ENCODE peak calls at places on chromosome 20, in nine cellular contexts. One of them, this sample, is unnamed.

GRCh38 chr20:62025832-62026563 is 39.7 kb downstream of the TAF4 start:
- DNase-seq in breast epithelium: no peak
- DNase-seq in body of pancreas: peak
- DNase-seq in activated CD8-positive, alpha-beta T cell treated with anti-CD3 and anti-CD28 coated beads for 36 hours: peak
- DNase-seq in H1: no peak
- DNase-seq in HFFc6: peak
- DNase-seq in lung: no peak
- DNase-seq in astrocyte of the spinal cord: peak
- DNase-seq in cardiac fibroblast: peak
- DNase-seq in this sample: no peak

GRCh38 chr20:32539817-32540675 is 45.1 kb downstream of the NOL4L start:
- DNase-seq in H1: no peak
- DNase-seq in activated CD8-positive, alpha-beta T cell treated with anti-CD3 and anti-CD28 coated beads for 36 hours: peak
- DNase-seq in cardiac fibroblast: no peak
- DNase-seq in breast epithelium: no peak
- DNase-seq in HFFc6: no peak
- DNase-seq in lung: no peak
- DNase-seq in astrocyte of the spinal cord: no peak
- DNase-seq in body of pancreas: peak
- DNase-seq in this sample: no peak

GRCh38 chr20:8152183-8152582 is 20.1 kb downstream of the PLCB1 start:
- DNase-seq in breast epithelium: no peak
- DNase-seq in activated CD8-positive, alpha-beta T cell treated with anti-CD3 and anti-CD28 coated beads for 36 hours: no peak
- DNase-seq in HFFc6: peak
- DNase-seq in H1: no peak
- DNase-seq in lung: no peak
- DNase-seq in body of pancreas: no peak
- DNase-seq in astrocyte of the spinal cord: peak
- DNase-seq in cardiac fibroblast: peak
- DNase-seq in this sample: no peak

GRCh38 chr20:37155987-37156386 is 23.1 kb upstream of the RPN2 start:
- DNase-seq in astrocyte of the spinal cord: no peak
- DNase-seq in lung: no peak
- DNase-seq in H1: no peak
- DNase-seq in HFFc6: no peak
- DNase-seq in cardiac fibroblast: no peak
- DNase-seq in activated CD8-positive, alpha-beta T cell treated with anti-CD3 and anti-CD28 coated beads for 36 hours: no peak
- DNase-seq in breast epithelium: no peak
- DNase-seq in body of pancreas: no peak
- DNase-seq in this sample: no peak

GRCh38 chr20:54651252-54651651 is 175.9 kb downstream of the DOK5 start:
- DNase-seq in astrocyte of the spinal cord: no peak
- DNase-seq in breast epithelium: no peak
- DNase-seq in cardiac fibroblast: no peak
- DNase-seq in lung: no peak
- DNase-seq in body of pancreas: no peak
- DNase-seq in HFFc6: no peak
- DNase-seq in activated CD8-positive, alpha-beta T cell treated with anti-CD3 and anti-CD28 coated beads for 36 hours: no peak
- DNase-seq in H1: no peak
- DNase-seq in this sample: no peak

GRCh38 chr20:53783768-53784167 is 190.1 kb upstream of the ZNF217 start:
- DNase-seq in activated CD8-positive, alpha-beta T cell treated with anti-CD3 and anti-CD28 coated beads for 36 hours: no peak
- DNase-seq in cardiac fibroblast: no peak
- DNase-seq in lung: no peak
- DNase-seq in astrocyte of the spinal cord: no peak
- DNase-seq in body of pancreas: no peak
- DNase-seq in HFFc6: no peak
- DNase-seq in H1: no peak
- DNase-seq in breast epithelium: no peak
- DNase-seq in this sample: no peak

GRCh38 chr20:8652396-8652795 is 416.5 kb upstream of the PLCB4 start:
- DNase-seq in astrocyte of the spinal cord: no peak
- DNase-seq in activated CD8-positive, alpha-beta T cell treated with anti-CD3 and anti-CD28 coated beads for 36 hours: no peak
- DNase-seq in H1: no peak
- DNase-seq in body of pancreas: no peak
- DNase-seq in lung: no peak
- DNase-seq in cardiac fibroblast: no peak
- DNase-seq in HFFc6: no peak
- DNase-seq in breast epithelium: no peak
- DNase-seq in this sample: no peak

GRCh38 chr20:63568986-63569949 is 4.8 kb downstream of the HELZ2 start:
- DNase-seq in body of pancreas: no peak
- DNase-seq in HFFc6: no peak
- DNase-seq in activated CD8-positive, alpha-beta T cell treated with anti-CD3 and anti-CD28 coated beads for 36 hours: no peak
- DNase-seq in astrocyte of the spinal cord: no peak
- DNase-seq in breast epithelium: no peak
- DNase-seq in lung: no peak
- DNase-seq in cardiac fibroblast: no peak
- DNase-seq in H1: no peak
- DNase-seq in this sample: no peak

GRCh38 chr20:52972190-52972937 is at the start of gene TSHZ2:
- DNase-seq in activated CD8-positive, alpha-beta T cell treated with anti-CD3 and anti-CD28 coated beads for 36 hours: peak
- DNase-seq in body of pancreas: peak
- DNase-seq in lung: peak
- DNase-seq in breast epithelium: peak
- DNase-seq in HFFc6: no peak
- DNase-seq in astrocyte of the spinal cord: peak
- DNase-seq in H1: no peak
- DNase-seq in cardiac fibroblast: peak
- DNase-seq in this sample: no peak

GRCh38 chr20:32877507-32877906 is 18.8 kb downstream of the EFCAB8 start:
- DNase-seq in body of pancreas: no peak
- DNase-seq in lung: no peak
- DNase-seq in cardiac fibroblast: no peak
- DNase-seq in activated CD8-positive, alpha-beta T cell treated with anti-CD3 and anti-CD28 coated beads for 36 hours: no peak
- DNase-seq in H1: no peak
- DNase-seq in HFFc6: peak
- DNase-seq in breast epithelium: no peak
- DNase-seq in astrocyte of the spinal cord: peak
- DNase-seq in this sample: no peak

GRCh38 chr20:48738399-48739304 is 89.1 kb downstream of the PREX1 start:
- DNase-seq in activated CD8-positive, alpha-beta T cell treated with anti-CD3 and anti-CD28 coated beads for 36 hours: peak
- DNase-seq in astrocyte of the spinal cord: no peak
- DNase-seq in body of pancreas: no peak
- DNase-seq in H1: no peak
- DNase-seq in HFFc6: no peak
- DNase-seq in cardiac fibroblast: no peak
- DNase-seq in breast epithelium: no peak
- DNase-seq in lung: no peak
- DNase-seq in this sample: no peak

GRCh38 chr20:17841751-17842191 is 126.8 kb downstream of the SNX5 start:
- DNase-seq in astrocyte of the spinal cord: peak
- DNase-seq in body of pancreas: no peak
- DNase-seq in lung: no peak
- DNase-seq in HFFc6: no peak
- DNase-seq in activated CD8-positive, alpha-beta T cell treated with anti-CD3 and anti-CD28 coated beads for 36 hours: no peak
- DNase-seq in breast epithelium: no peak
- DNase-seq in cardiac fibroblast: peak
- DNase-seq in H1: no peak
- DNase-seq in this sample: no peak

GRCh38 chr20:37988555-37988954 is 44.7 kb downstream of the TTI1 start:
- DNase-seq in astrocyte of the spinal cord: peak
- DNase-seq in cardiac fibroblast: no peak
- DNase-seq in body of pancreas: no peak
- DNase-seq in breast epithelium: no peak
- DNase-seq in activated CD8-positive, alpha-beta T cell treated with anti-CD3 and anti-CD28 coated beads for 36 hours: no peak
- DNase-seq in H1: no peak
- DNase-seq in HFFc6: no peak
- DNase-seq in lung: no peak
- DNase-seq in this sample: no peak

GRCh38 chr20:12311102-12311865 is 393.6 kb downstream of the BTBD3 start:
- DNase-seq in astrocyte of the spinal cord: no peak
- DNase-seq in body of pancreas: no peak
- DNase-seq in cardiac fibroblast: no peak
- DNase-seq in HFFc6: no peak
- DNase-seq in H1: no peak
- DNase-seq in lung: no peak
- DNase-seq in activated CD8-positive, alpha-beta T cell treated with anti-CD3 and anti-CD28 coated beads for 36 hours: no peak
- DNase-seq in breast epithelium: no peak
- DNase-seq in this sample: peak

GRCh38 chr20:25750765-25751696 is 54.4 kb upstream of the ZNF337 start:
- DNase-seq in body of pancreas: peak
- DNase-seq in cardiac fibroblast: peak
- DNase-seq in lung: peak
- DNase-seq in activated CD8-positive, alpha-beta T cell treated with anti-CD3 and anti-CD28 coated beads for 36 hours: peak
- DNase-seq in breast epithelium: no peak
- DNase-seq in HFFc6: peak
- DNase-seq in astrocyte of the spinal cord: peak
- DNase-seq in H1: no peak
- DNase-seq in this sample: no peak

GRCh38 chr20:11881453-11881852 is 36.2 kb upstream of the BTBD3 start:
- DNase-seq in HFFc6: no peak
- DNase-seq in body of pancreas: no peak
- DNase-seq in breast epithelium: no peak
- DNase-seq in astrocyte of the spinal cord: no peak
- DNase-seq in lung: no peak
- DNase-seq in H1: no peak
- DNase-seq in activated CD8-positive, alpha-beta T cell treated with anti-CD3 and anti-CD28 coated beads for 36 hours: no peak
- DNase-seq in cardiac fibroblast: no peak
- DNase-seq in this sample: no peak

GRCh38 chr20:9955646-9956045 is 79.1 kb upstream of the ANKEF1 start:
- DNase-seq in H1: no peak
- DNase-seq in cardiac fibroblast: peak
- DNase-seq in body of pancreas: no peak
- DNase-seq in breast epithelium: no peak
- DNase-seq in lung: no peak
- DNase-seq in astrocyte of the spinal cord: no peak
- DNase-seq in HFFc6: no peak
- DNase-seq in activated CD8-positive, alpha-beta T cell treated with anti-CD3 and anti-CD28 coated beads for 36 hours: no peak
- DNase-seq in this sample: no peak

GRCh38 chr20:21099653-21100589 is 6.2 kb downstream of the LINC00237 start:
- DNase-seq in body of pancreas: no peak
- DNase-seq in lung: peak
- DNase-seq in HFFc6: no peak
- DNase-seq in astrocyte of the spinal cord: no peak
- DNase-seq in breast epithelium: no peak
- DNase-seq in H1: no peak
- DNase-seq in cardiac fibroblast: peak
- DNase-seq in activated CD8-positive, alpha-beta T cell treated with anti-CD3 and anti-CD28 coated beads for 36 hours: peak
- DNase-seq in this sample: no peak

GRCh38 chr20:39773380-39774000 is 811.3 kb downstream of the DHX35 start:
- DNase-seq in cardiac fibroblast: peak
- DNase-seq in astrocyte of the spinal cord: peak
- DNase-seq in activated CD8-positive, alpha-beta T cell treated with anti-CD3 and anti-CD28 coated beads for 36 hours: no peak
- DNase-seq in breast epithelium: no peak
- DNase-seq in H1: no peak
- DNase-seq in HFFc6: no peak
- DNase-seq in lung: no peak
- DNase-seq in body of pancreas: no peak
- DNase-seq in this sample: no peak
- TF ChIP-seq CTCF in cardiac fibroblast: no peak
- TF ChIP-seq CTCF in astrocyte of the spinal cord: no peak
- TF ChIP-seq CTCF in activated CD8-positive, alpha-beta T cell treated with anti-CD3 and anti-CD28 coated beads for 36 hours: no peak
- TF ChIP-seq CTCF in breast epithelium: no peak
- TF ChIP-seq CTCF in H1: no peak
- TF ChIP-seq CTCF in HFFc6: no peak
- TF ChIP-seq CTCF in lung: no peak
- TF ChIP-seq CTCF in body of pancreas: no peak
- TF ChIP-seq CTCF in this sample: peak

DNA sequence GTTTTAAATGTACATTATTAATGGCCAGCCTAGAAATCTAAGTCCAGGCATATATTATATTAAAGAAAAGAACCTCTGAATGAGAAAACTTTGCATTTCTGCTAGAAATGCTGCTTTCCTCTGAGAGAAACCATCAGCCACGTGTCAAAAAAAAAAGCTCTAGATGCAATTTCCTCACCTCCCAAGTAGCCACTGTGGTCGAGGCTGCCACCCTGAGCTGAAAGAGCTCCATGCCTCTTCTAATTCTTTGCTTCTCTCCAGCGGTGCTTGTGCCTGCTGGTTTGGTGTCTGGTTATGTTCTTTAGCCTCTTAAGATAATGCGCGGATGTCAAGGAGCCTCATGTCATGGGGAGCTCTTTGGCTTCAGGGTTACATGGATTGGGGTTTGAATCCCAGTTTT is 316.0 kb downstream of the TFAP2C start:
- DNase-seq in lung: no peak
- DNase-seq in activated CD8-positive, alpha-beta T cell treated with anti-CD3 and anti-CD28 coated beads for 36 hours: no peak
- DNase-seq in breast epithelium: no peak
- DNase-seq in astrocyte of the spinal cord: peak
- DNase-seq in HFFc6: no peak
- DNase-seq in H1: no peak
- DNase-seq in cardiac fibroblast: no peak
- DNase-seq in body of pancreas: peak
- DNase-seq in this sample: no peak
- TF ChIP-seq CTCF in lung: no peak
- TF ChIP-seq CTCF in activated CD8-positive, alpha-beta T cell treated with anti-CD3 and anti-CD28 coated beads for 36 hours: no peak
- TF ChIP-seq CTCF in breast epithelium: no peak
- TF ChIP-seq CTCF in astrocyte of the spinal cord: peak
- TF ChIP-seq CTCF in HFFc6: no peak
- TF ChIP-seq CTCF in H1: no peak
- TF ChIP-seq CTCF in cardiac fibroblast: no peak
- TF ChIP-seq CTCF in body of pancreas: peak
- TF ChIP-seq CTCF in this sample: peak

DNA sequence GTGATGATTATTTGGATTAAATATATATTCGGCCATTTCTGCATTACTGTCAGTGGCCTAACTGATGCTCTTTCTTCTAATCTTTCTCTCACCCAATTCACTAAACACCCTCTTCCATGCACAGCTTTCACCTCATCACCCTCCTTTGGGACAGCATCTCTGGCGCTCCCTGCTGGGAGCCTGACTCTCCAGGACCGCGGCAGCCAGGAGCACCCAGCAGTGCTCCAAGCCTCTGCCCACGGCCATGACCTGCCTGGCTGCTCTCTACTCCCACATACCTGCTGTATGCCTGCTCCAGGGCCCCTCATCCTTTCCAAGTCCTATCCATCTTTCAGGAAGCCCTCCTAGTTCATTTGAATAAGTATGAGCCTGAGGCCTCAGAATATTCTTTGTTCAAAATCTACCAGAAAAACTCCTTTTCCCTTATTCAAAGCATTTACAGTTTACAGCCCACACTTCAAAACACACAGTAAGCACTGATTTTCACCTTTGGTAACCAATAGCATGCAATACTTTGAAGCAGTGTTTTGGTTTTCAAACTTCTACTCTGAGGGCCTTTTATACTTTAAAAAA is 15.2 kb downstream of the CTCFL start:
- DNase-seq in astrocyte of the spinal cord: no peak
- DNase-seq in breast epithelium: no peak
- DNase-seq in HFFc6: no peak
- DNase-seq in H1: no peak
- DNase-seq in activated CD8-positive, alpha-beta T cell treated with anti-CD3 and anti-CD28 coated beads for 36 hours: peak
- DNase-seq in body of pancreas: no peak
- DNase-seq in cardiac fibroblast: peak
- DNase-seq in lung: no peak
- DNase-seq in this sample: no peak
- TF ChIP-seq CTCF in astrocyte of the spinal cord: peak
- TF ChIP-seq CTCF in breast epithelium: no peak
- TF ChIP-seq CTCF in HFFc6: peak
- TF ChIP-seq CTCF in H1: peak
- TF ChIP-seq CTCF in activated CD8-positive, alpha-beta T cell treated with anti-CD3 and anti-CD28 coated beads for 36 hours: no peak
- TF ChIP-seq CTCF in body of pancreas: peak
- TF ChIP-seq CTCF in cardiac fibroblast: peak
- TF ChIP-seq CTCF in lung: no peak
- TF ChIP-seq CTCF in this sample: peak

DNA sequence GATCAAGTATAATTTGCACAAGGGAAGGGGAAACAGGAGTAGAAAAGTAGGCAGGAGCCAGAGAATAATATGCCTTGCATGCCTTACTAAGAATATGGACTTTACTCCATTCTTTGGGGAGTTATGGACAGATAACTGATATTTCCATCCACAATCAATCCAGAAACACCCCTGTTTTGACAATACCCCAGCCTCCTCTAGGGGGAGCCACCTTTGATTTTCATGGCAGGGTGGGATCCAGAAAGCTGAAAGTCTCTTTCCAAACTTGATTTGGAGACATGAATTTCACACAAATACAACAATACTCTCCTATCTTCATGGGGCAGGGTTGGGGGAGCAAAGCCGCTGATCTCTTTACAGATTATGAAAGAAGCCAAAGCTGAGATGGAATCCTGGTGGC is 404.1 kb downstream of the FOXA2 start:
- DNase-seq in lung: no peak
- DNase-seq in cardiac fibroblast: no peak
- DNase-seq in breast epithelium: no peak
- DNase-seq in astrocyte of the spinal cord: no peak
- DNase-seq in activated CD8-positive, alpha-beta T cell treated with anti-CD3 and anti-CD28 coated beads for 36 hours: peak
- DNase-seq in HFFc6: no peak
- DNase-seq in body of pancreas: no peak
- DNase-seq in H1: no peak
- DNase-seq in this sample: no peak
- TF ChIP-seq CTCF in lung: no peak
- TF ChIP-seq CTCF in cardiac fibroblast: no peak
- TF ChIP-seq CTCF in breast epithelium: no peak
- TF ChIP-seq CTCF in astrocyte of the spinal cord: no peak
- TF ChIP-seq CTCF in activated CD8-positive, alpha-beta T cell treated with anti-CD3 and anti-CD28 coated beads for 36 hours: no peak
- TF ChIP-seq CTCF in HFFc6: no peak
- TF ChIP-seq CTCF in body of pancreas: no peak
- TF ChIP-seq CTCF in H1: peak
- TF ChIP-seq CTCF in this sample: no peak

This sample was measured in osteocyte.